ENCODE peak calls at places on chromosome 2, in nine cellular contexts. W is CD8-positive, alpha-beta T cell; D is AG04450; T is gastrocnemius medialis; Y is lung; O is ascending aorta; F is astrocyte of the cerebellum; Q is stomach; J is HCT116. Z is an unnamed sample.

GRCh38 chr2:2638516-2638915 is 307.4 kb upstream of the MYT1L start:
- DNase-seq in O (no peak), J (no peak), Y (no peak), W (no peak), T (no peak), Q (no peak), F (no peak), D (no peak), Z (no peak)

GRCh38 chr2:110667061-110667460 is 10.8 kb downstream of the BUB1 start:
- DNase-seq in Q (no peak), O (no peak), Y (no peak), D (no peak), T (no peak), J (no peak), F (no peak), W (no peak), Z (no peak)

GRCh38 chr2:96848264-96848663 is 4.4 kb upstream of the ANKRD23 start:
- DNase-seq in Y (no peak), T (no peak), J (no peak), W (no peak), O (no peak), D (no peak), F (no peak), Q (no peak), Z (no peak)

GRCh38 chr2:111135237-111135909 is 14.7 kb downstream of the BCL2L11 start:
- DNase-seq in F (no peak), J (no peak), W (no peak), Q (no peak), T (no peak), D (no peak), Y (no peak), O (no peak), Z (no peak)

GRCh38 chr2:99662761-99663341 is 173.0 kb upstream of the REV1 start:
- DNase-seq in T (peak; percentile 17), D (peak; percentile 82), Q (no peak), Y (no peak), W (no peak), O (no peak), J (no peak), F (peak; percentile 99), Z (no peak)

GRCh38 chr2:97728091-97728596 is 14.8 kb downstream of the ZAP70 start:
- DNase-seq in W (no peak), O (no peak), D (no peak), J (no peak), Y (no peak), T (no peak), F (no peak), Q (no peak), Z (peak; percentile 43)

GRCh38 chr2:30684996-30685395 is 122.2 kb downstream of the CAPN13 start:
- DNase-seq in O (no peak), T (no peak), D (no peak), F (no peak), W (no peak), Y (peak; percentile 24), J (no peak), Q (no peak), Z (no peak)

GRCh38 chr2:45259144-45259543 is 249.9 kb upstream of the SIX2 start:
- DNase-seq in W (no peak), Y (peak; percentile 41), O (no peak), Q (peak; percentile 40), T (no peak), J (no peak), D (no peak), F (no peak), Z (no peak)

GRCh38 chr2:66490588-66491001 is 55.7 kb downstream of the MEIS1 start:
- DNase-seq in W (no peak), O (no peak), F (no peak), D (no peak), T (no peak), Q (no peak), Y (no peak), J (no peak), Z (no peak)

GRCh38 chr2:46998551-46998950 is 82.9 kb upstream of the MCFD2 start:
- DNase-seq in O (no peak), F (no peak), W (no peak), Q (no peak), J (no peak), D (no peak), T (no peak), Y (no peak), Z (no peak)

GRCh38 chr2:152367547-152368250 is 32.7 kb downstream of the FMNL2 start:
- DNase-seq in T (no peak), F (no peak), O (no peak), W (no peak), J (no peak), D (peak; percentile 10), Q (no peak), Y (no peak), Z (no peak)

GRCh38 chr2:130183500-130184373 is 1.7 kb downstream of the MZT2B start:
- DNase-seq in Q (no peak), W (no peak), Y (no peak), D (no peak), O (no peak), F (peak; percentile 22), J (no peak), T (no peak), Z (peak; percentile 57)

GRCh38 chr2:42804891-42805290 is 12.5 kb upstream of the HAAO start:
- DNase-seq in Y (no peak), J (no peak), F (no peak), D (no peak), Q (no peak), W (no peak), T (no peak), O (no peak), Z (no peak)

GRCh38 chr2:223641062-223641461 is 38.9 kb upstream of the SCG2 start:
- DNase-seq in D (peak; percentile 4), W (no peak), Q (no peak), Y (no peak), O (no peak), T (no peak), J (no peak), F (no peak), Z (no peak)

GRCh38 chr2:40049782-40050181 is 270.7 kb upstream of the THUMPD2 start:
- DNase-seq in J (no peak), O (no peak), Y (no peak), D (no peak), F (no peak), W (no peak), Q (no peak), T (no peak), Z (no peak)

GRCh38 chr2:99035920-99036319 is 99.9 kb upstream of the CRACDL start:
- DNase-seq in Q (no peak), F (no peak), O (no peak), T (no peak), J (no peak), Y (no peak), W (no peak), D (no peak), Z (no peak)

GRCh38 chr2:241000831-241001321 is 2.5 kb downstream of the SNED1 start:
- DNase-seq in T (no peak), D (no peak), W (no peak), Q (peak; percentile 37), J (no peak), F (no peak), Y (peak; percentile 67), O (no peak), Z (peak; percentile 4)

GRCh38 chr2:36459725-36460137 is 104.2 kb downstream of the CRIM1 start:
- DNase-seq in J (peak; percentile 64), T (no peak), Q (peak; percentile 31), O (no peak), W (no peak), Y (peak; percentile 38), D (no peak), F (no peak), Z (peak; percentile 40)

GRCh38 chr2:10447300-10448207 is 573 bp downstream of the ODC1 start:
- DNase-seq in J (no peak), D (no peak), W (peak; percentile 51), F (no peak), Y (no peak), Q (peak; percentile 67), O (no peak), T (peak; percentile 37), Z (no peak)

GRCh38 chr2:239368906-239369584 is 31.8 kb downstream of the HDAC4 start:
- DNase-seq in Y (no peak), D (no peak), O (no peak), F (no peak), Q (no peak), W (no peak), T (no peak), J (no peak), Z (no peak)
- H3K4me3 ChIP-seq in Y (no peak overlapping the region), D (no peak overlapping the region), O (no peak overlapping the region), F (no peak overlapping the region), Q (no peak overlapping the region), W (no peak overlapping the region), T (no peak overlapping the region), J (no peak overlapping the region), Z (no peak overlapping the region)

GRCh38 chr2:120498576-120499394 is 152.8 kb downstream of the INHBB start:
- DNase-seq in T (no peak), F (no peak), Q (no peak), Y (no peak), D (no peak), O (no peak), W (no peak), J (no peak), Z (no peak)
- TF ChIP-seq CTCF in T (no peak), F (no peak), Q (no peak), Y (no peak), D (no peak), O (no peak), W (no peak), J (no peak), Z (no peak)

GRCh38 chr2:238554468-238555184 is 127.9 kb downstream of the ASB1 start:
- DNase-seq in D (no peak), Y (no peak), F (no peak), T (no peak), J (no peak), O (no peak), Q (no peak), W (no peak), Z (no peak)
- H3K4me3 ChIP-seq in D (no peak overlapping the region), Y (no peak overlapping the region), F (no peak overlapping the region), T (no peak overlapping the region), J (no peak overlapping the region), O (no peak overlapping the region), Q (no peak overlapping the region), W (no peak overlapping the region), Z (no peak overlapping the region)

GRCh38 chr2:55916473-55917049 is 7.0 kb downstream of the EFEMP1 start:
- DNase-seq in J (no peak), O (no peak), F (no peak), T (no peak), Q (no peak), Y (no peak), D (peak; percentile 67), W (no peak), Z (no peak)

GRCh38 chr2:55914786-55915185 is 8.8 kb downstream of the EFEMP1 start:
- DNase-seq in F (no peak), W (no peak), Y (no peak), J (no peak), T (no peak), O (no peak), D (no peak), Q (no peak), Z (no peak)

GRCh38 chr2:55910077-55910476 is 13.5 kb downstream of the EFEMP1 start:
- DNase-seq in F (no peak), T (no peak), D (no peak), O (no peak), Q (no peak), Y (no peak), W (no peak), J (no peak), Z (no peak)

GRCh38 chr2:55917117-55917516 is 6.5 kb downstream of the EFEMP1 start:
- DNase-seq in Y (no peak), T (no peak), W (no peak), F (no peak), Q (no peak), D (no peak), J (no peak), O (no peak), Z (no peak)

GRCh38 chr2:55912926-55913325 is 10.7 kb downstream of the EFEMP1 start:
- DNase-seq in Q (no peak), D (no peak), F (no peak), Y (no peak), J (no peak), O (no peak), W (no peak), T (no peak), Z (no peak)
- TF ChIP-seq CTCF in Q (no peak), D (no peak), F (no peak), Y (no peak), J (no peak), O (no peak), W (no peak), T (no peak), Z (no peak)